ENCODE peak calls at places on chromosome 7, in seven cellular contexts. J is lower leg skin; L is T-helper 2 cell; Y is EH; K is epithelial cell of esophagus; A is endothelial cell of umbilical vein; V is stimulated activated CD8-positive, alpha-beta memory T cell treated with anti-CD3 and anti-CD28 coated beads, Interleukin-4, amount 100 ng/mL, for 48 hours. H is an unnamed sample.

GRCh38 chr7:85454904-85455303 is 268.0 kb upstream of the SEMA3D start:
- DNase-seq in V (no peak), K (no peak), L (no peak), A (no peak), Y (peak), J (no peak), H (no peak)

GRCh38 chr7:1950623-1951523 is 280.8 kb downstream of the ELFN1 start:
- DNase-seq in L (no peak), Y (peak), V (no peak), A (peak), K (no peak), J (no peak), H (peak)

GRCh38 chr7:106086062-106086461 is 26.1 kb downstream of the SYPL1 start:
- DNase-seq in V (no peak), J (no peak), Y (no peak), A (no peak), K (no peak), L (no peak), H (no peak)

GRCh38 chr7:143396182-143396581 is 12.5 kb downstream of the EPHA1 start:
- DNase-seq in L (no peak), K (no peak), V (no peak), A (no peak), J (peak), Y (no peak), H (no peak)

GRCh38 chr7:84912993-84913635 is 273.7 kb downstream of the SEMA3D start:
- DNase-seq in K (peak), A (no peak), L (no peak), J (no peak), Y (peak), V (no peak), H (no peak)

GRCh38 chr7:48114115-48114514 is 25.1 kb downstream of the UPP1 start:
- DNase-seq in K (peak), V (no peak), J (no peak), Y (no peak), A (no peak), L (no peak), H (no peak)

GRCh38 chr7:101308245-101309085 is 13.1 kb downstream of the IFT22 start:
- DNase-seq in K (peak), Y (peak), A (peak), V (peak), J (no peak), L (no peak), H (peak)

GRCh38 chr7:100465702-100466311 is 1.7 kb upstream of the SPACDR start:
- DNase-seq in L (no peak), A (peak), J (no peak), V (no peak), K (peak), Y (peak), H (peak)

GRCh38 chr7:103715376-103716110 is 269.5 kb upstream of the SLC26A5 start:
- DNase-seq in A (no peak), V (no peak), J (no peak), K (no peak), Y (no peak), L (no peak), H (no peak)

GRCh38 chr7:38507379-38507778 is 123.8 kb downstream of the AMPH start:
- DNase-seq in K (no peak), L (no peak), J (no peak), V (no peak), Y (peak), A (no peak), H (no peak)

GRCh38 chr7:1268866-1269265 is 36.2 kb downstream of the UNCX start:
- DNase-seq in A (no peak), J (no peak), Y (no peak), V (no peak), K (no peak), L (no peak), H (no peak)

GRCh38 chr7:26990268-26990667 is 105.5 kb downstream of the HOXA1 start:
- DNase-seq in Y (peak), V (no peak), A (no peak), J (no peak), L (no peak), K (peak), H (no peak)

GRCh38 chr7:30731619-30732018 is 20.3 kb upstream of the INMT start:
- DNase-seq in V (no peak), L (no peak), K (no peak), J (no peak), A (no peak), Y (peak), H (no peak)

GRCh38 chr7:30974605-30975256 is 11.0 kb downstream of the GHRHR start:
- DNase-seq in K (peak), Y (peak), A (peak), J (peak), V (peak), L (no peak), H (no peak)

GRCh38 chr7:155973451-155973997 is 161.3 kb upstream of the SHH start:
- DNase-seq in Y (no peak), K (no peak), L (no peak), V (no peak), A (no peak), J (peak), H (no peak)

GRCh38 chr7:17706734-17707133 is 233.6 kb downstream of the SNX13 start:
- DNase-seq in K (peak), A (peak), Y (peak), L (no peak), J (no peak), V (peak), H (peak)

GRCh38 chr7:108684629-108685028 is 115.0 kb downstream of the DNAJB9 start:
- DNase-seq in J (no peak), V (no peak), K (no peak), L (no peak), A (peak), Y (no peak), H (no peak)

GRCh38 chr7:55111007-55111406 is 92.2 kb downstream of the EGFR start:
- DNase-seq in V (no peak), A (no peak), L (no peak), K (peak), J (peak), Y (peak), H (peak)

GRCh38 chr7:40583653-40584424 is 449.0 kb downstream of the SUGCT start:
- DNase-seq in Y (peak), V (no peak), L (no peak), K (peak), J (no peak), A (no peak), H (no peak)

GRCh38 chr7:2934211-2934731 is 90.2 kb upstream of the GNA12 start:
- DNase-seq in L (no peak), K (peak), A (peak), V (peak), Y (peak), J (peak), H (no peak)

GRCh38 chr7:681551-682307 is 44.8 kb upstream of the DNAAF5 start:
- DNase-seq in V (no peak), K (no peak), A (no peak), L (no peak), J (peak), Y (no peak), H (no peak)

GRCh38 chr7:153087498-153087897 is 327.9 kb downstream of the ACTR3B start:
- DNase-seq in V (no peak), K (no peak), A (no peak), J (no peak), L (no peak), Y (no peak), H (no peak)

GRCh38 chr7:40401406-40401805 is 266.6 kb downstream of the SUGCT start:
- DNase-seq in J (no peak), Y (peak), L (no peak), V (no peak), K (no peak), A (peak), H (no peak)

GRCh38 chr7:135175931-135176330 is 5.4 kb upstream of the CYREN start:
- DNase-seq in Y (no peak), J (no peak), L (no peak), A (no peak), K (peak), V (no peak), H (no peak)

GRCh38 chr7:78562191-78562590 is 763.6 kb downstream of the PHTF2 start:
- DNase-seq in Y (peak), K (no peak), J (no peak), V (no peak), A (no peak), L (no peak), H (no peak)

GRCh38 chr7:133947458-133948044 is 179.6 kb upstream of the LRGUK start:
- DNase-seq in A (no peak), J (no peak), V (no peak), K (no peak), L (no peak), Y (no peak), H (no peak)

GRCh38 chr7:149850007-149850594 is 11.9 kb downstream of the ZNF862 start:
- DNase-seq in V (no peak), Y (no peak), L (no peak), J (no peak), A (no peak), K (no peak), H (no peak)

GRCh38 chr7:74655785-74656420 is 1.6 kb upstream of the GTF2I start:
- DNase-seq in V (no peak), L (no peak), A (no peak), Y (no peak), J (no peak), K (no peak), H (no peak)

GRCh38 chr7:412313-412710 is 107.3 kb downstream of the PDGFA start:
- DNase-seq in J (peak), L (peak), Y (no peak), K (no peak), V (no peak), A (no peak), H (no peak)

GRCh38 chr7:22121702-22122474 is 176.2 kb upstream of the CDCA7L start:
- DNase-seq in J (no peak), V (no peak), L (no peak), Y (peak), K (no peak), A (peak), H (no peak)

GRCh38 chr7:129343099-129343700 is 91.0 kb upstream of the STRIP2 start:
- DNase-seq in J (no peak), K (peak), L (no peak), Y (peak), V (no peak), A (peak), H (peak)